ENCODE peak calls at places on chromosomes 7 and 10, in six cellular contexts. J is ovary, D is IMR-90, V is transverse colon, Z is gastrocnemius medialis, L is uterus. N is an unnamed sample. For H3K36me3, the result is how much of the 10 kb centered on the place peaks cover.

GRCh38 chr7:2208712-2209111 is 24.0 kb downstream of the MAD1L1 start:
- DNase-seq in J (peak), D (no peak), V (no peak), Z (no peak), L (no peak), N (peak)

GRCh38 chr10:69242844-69243212 is 22.7 kb downstream of the HKDC1 start:
- DNase-seq in J (no peak), D (no peak), V (no peak), Z (no peak), L (no peak), N (no peak)

GRCh38 chr10:128263891-128264688 is 137.9 kb upstream of the MKI67 start:
- DNase-seq in J (peak), D (peak), V (peak), Z (peak), L (peak), N (peak)

GRCh38 chr7:134435161-134435920 is 23.6 kb downstream of the AKR1B1 start:
- DNase-seq in J (no peak), D (peak), V (no peak), Z (no peak), L (no peak), N (no peak)

GRCh38 chr10:110147961-110148360 is 59.4 kb upstream of the MXI1 start:
- DNase-seq in J (no peak), D (peak), V (no peak), Z (no peak), L (no peak), N (no peak)

GRCh38 chr10:81873932-81874816 is 820 bp upstream of the NRG3 start:
- DNase-seq in J (no peak), D (no peak), V (no peak), Z (no peak), L (no peak), N (peak)

GRCh38 chr10:77784856-77785255 is 141.7 kb downstream of the DLG5 start:
- DNase-seq in J (no peak), D (peak), V (no peak), Z (no peak), L (no peak), N (no peak)

GRCh38 chr10:17232276-17232987 is 4.4 kb downstream of the VIM start:
- DNase-seq in J (no peak), D (peak), V (no peak), Z (no peak), L (no peak), N (no peak)

GRCh38 chr10:14478201-14478600 is 147.5 kb upstream of the FRMD4A start:
- DNase-seq in J (no peak), D (no peak), V (no peak), Z (no peak), L (no peak), N (no peak)

GRCh38 chr10:95508730-95509129 is 52.4 kb downstream of the SORBS1 start:
- DNase-seq in J (no peak), D (peak), V (no peak), Z (no peak), L (peak), N (peak)

GRCh38 chr10:129709101-129709500 is 242.1 kb downstream of the MGMT start:
- DNase-seq in J (no peak), D (no peak), V (no peak), Z (no peak), L (no peak), N (no peak)

GRCh38 chr7:159112136-159113011 is 32.3 kb downstream of the VIPR2 start:
- DNase-seq in J (peak), D (no peak), V (no peak), Z (no peak), L (no peak), N (no peak)

GRCh38 chr7:64183126-64183742 is 23.8 kb upstream of the ZNF735 start:
- DNase-seq in J (no peak), D (no peak), V (no peak), Z (no peak), L (no peak), N (no peak)

GRCh38 chr7:88322151-88322550 is 15.5 kb upstream of the STEAP4 start:
- DNase-seq in J (no peak), D (no peak), V (no peak), Z (no peak), L (no peak), N (no peak)

GRCh38 chr10:7475954-7476353 is 65.1 kb upstream of the SFMBT2 start:
- DNase-seq in J (peak), D (no peak), V (no peak), Z (no peak), L (no peak), N (no peak)

GRCh38 chr10:52215745-52216361 is 98.2 kb upstream of the DKK1 start:
- DNase-seq in J (no peak), D (peak), V (peak), Z (peak), L (no peak), N (peak)

GRCh38 chr7:42091461-42092229 is 145.4 kb downstream of the GLI3 start:
- DNase-seq in J (no peak), D (peak), V (no peak), Z (no peak), L (no peak), N (no peak)

GRCh38 chr7:142376356-142376997 is 118.6 kb upstream of the PRSS58 start:
- DNase-seq in J (no peak), D (no peak), V (no peak), Z (no peak), L (no peak), N (no peak)

GRCh38 chr10:49381111-49381900 is 14.6 kb downstream of the DRGX start:
- DNase-seq in J (no peak), D (no peak), V (no peak), Z (no peak), L (no peak), N (no peak)

GRCh38 chr10:35274511-35275060 is 61.7 kb upstream of the CCNY start:
- DNase-seq in J (no peak), D (no peak), V (no peak), Z (no peak), L (no peak), N (no peak)

GRCh38 chr7:137390076-137390475 is 46.5 kb upstream of the PTN start:
- DNase-seq in J (no peak), D (no peak), V (no peak), Z (no peak), L (no peak), N (no peak)

GRCh38 chr10:77789016-77789415 is 137.5 kb downstream of the DLG5 start:
- DNase-seq in J (no peak), D (no peak), V (no peak), Z (no peak), L (no peak), N (no peak)

GRCh38 chr10:43985941-43986340 is 337.3 kb upstream of the ZNF32 start:
- DNase-seq in J (no peak), D (no peak), V (no peak), Z (no peak), L (no peak), N (no peak)

GRCh38 chr10:131074682-131075081 is 236.8 kb downstream of the TCERG1L start:
- DNase-seq in J (no peak), D (no peak), V (no peak), Z (no peak), L (no peak), N (no peak)

GRCh38 chr7:53325061-53325460 is 289.6 kb downstream of the POM121L12 start:
- DNase-seq in J (no peak), D (no peak), V (no peak), Z (no peak), L (no peak), N (no peak)

GRCh38 chr7:22255834-22256233 is 101.1 kb downstream of the RAPGEF5 start:
- DNase-seq in J (no peak), D (no peak), V (no peak), Z (no peak), L (no peak), N (no peak)

GRCh38 chr7:121873795-121874194 is 834 bp downstream of the PTPRZ1 start:
- DNase-seq in J (no peak), D (no peak), V (no peak), Z (no peak), L (no peak), N (no peak)

GRCh38 chr7:24843821-24844449 is 86.7 kb upstream of the GSDME start:
- DNase-seq in J (no peak), D (no peak), V (no peak), Z (no peak), L (no peak), N (no peak)

GRCh38 chr7:107224374-107224773 is 55.6 kb downstream of the HBP1 start:
- DNase-seq in J (no peak), D (no peak), V (no peak), Z (no peak), L (no peak), N (no peak)

GRCh38 chr7:107219563-107220244 is 50.9 kb downstream of the HBP1 start:
- DNase-seq in J (no peak), D (no peak), V (no peak), Z (no peak), L (no peak), N (no peak)

GRCh38 chr7:107224858-107225257 is 56.1 kb downstream of the HBP1 start:
- DNase-seq in J (no peak), D (no peak), V (no peak), Z (no peak), L (no peak), N (no peak)

GRCh38 chr7:107220356-107220755 is 51.6 kb downstream of the HBP1 start:
- DNase-seq in J (no peak), D (no peak), V (no peak), Z (no peak), L (no peak), N (peak)
- H3K36me3 ChIP-seq in J (under half), D (under half), V (under half), Z (under half), L (under half), N (under half)

GRCh38 chr7:101133621-101134398 is 6.9 kb downstream of the SERPINE1 start:
- DNase-seq in J (no peak), D (peak), V (no peak), Z (no peak), L (no peak), N (no peak)
- TF ChIP-seq POLR2A in J (no peak), D (peak), V (no peak), Z (no peak), L (no peak), N (no peak)

GRCh38 chr10:57849726-57850357 is 417.9 kb downstream of the IPMK start:
- DNase-seq in J (no peak), D (peak), V (no peak), Z (no peak), L (no peak), N (no peak)
- TF ChIP-seq CTCF in J (no peak), D (peak), V (peak), Z (no peak), L (peak), N (peak)

GRCh38 chr7:99407849-99408346 is 499 bp downstream of the PDAP1 start:
- DNase-seq in J (peak), D (peak), V (peak), Z (peak), L (peak), N (peak)

GRCh38 chr7:99409814-99410213 is 1.0 kb downstream of the BUD31 start:
- DNase-seq in J (no peak), D (no peak), V (no peak), Z (no peak), L (no peak), N (no peak)

GRCh38 chr7:99409192-99409572 is 413 bp downstream of the BUD31 start:
- DNase-seq in J (no peak), D (no peak), V (no peak), Z (no peak), L (no peak), N (no peak)

GRCh38 chr7:99408347-99409191 is at the start of the genes BUD31 and PDAP1:
- DNase-seq in J (peak), D (peak), V (peak), Z (peak), L (peak), N (peak)

GRCh38 chr7:99410635-99411034 is 1.9 kb downstream of the BUD31 start:
- DNase-seq in J (no peak), D (no peak), V (no peak), Z (no peak), L (no peak), N (no peak)
- H3K36me3 ChIP-seq in J (under half), D (under half), V (under half), Z (half or more), L (under half), N (under half)

GRCh38 chr10:71638087-71638576 is 81.4 kb downstream of the C10orf105 start:
- DNase-seq in J (no peak), D (no peak), V (peak), Z (no peak), L (no peak), N (peak)
- TF ChIP-seq POLR2A in J (no peak), D (no peak), V (peak), Z (no peak), L (no peak), N (no peak)

DNA sequence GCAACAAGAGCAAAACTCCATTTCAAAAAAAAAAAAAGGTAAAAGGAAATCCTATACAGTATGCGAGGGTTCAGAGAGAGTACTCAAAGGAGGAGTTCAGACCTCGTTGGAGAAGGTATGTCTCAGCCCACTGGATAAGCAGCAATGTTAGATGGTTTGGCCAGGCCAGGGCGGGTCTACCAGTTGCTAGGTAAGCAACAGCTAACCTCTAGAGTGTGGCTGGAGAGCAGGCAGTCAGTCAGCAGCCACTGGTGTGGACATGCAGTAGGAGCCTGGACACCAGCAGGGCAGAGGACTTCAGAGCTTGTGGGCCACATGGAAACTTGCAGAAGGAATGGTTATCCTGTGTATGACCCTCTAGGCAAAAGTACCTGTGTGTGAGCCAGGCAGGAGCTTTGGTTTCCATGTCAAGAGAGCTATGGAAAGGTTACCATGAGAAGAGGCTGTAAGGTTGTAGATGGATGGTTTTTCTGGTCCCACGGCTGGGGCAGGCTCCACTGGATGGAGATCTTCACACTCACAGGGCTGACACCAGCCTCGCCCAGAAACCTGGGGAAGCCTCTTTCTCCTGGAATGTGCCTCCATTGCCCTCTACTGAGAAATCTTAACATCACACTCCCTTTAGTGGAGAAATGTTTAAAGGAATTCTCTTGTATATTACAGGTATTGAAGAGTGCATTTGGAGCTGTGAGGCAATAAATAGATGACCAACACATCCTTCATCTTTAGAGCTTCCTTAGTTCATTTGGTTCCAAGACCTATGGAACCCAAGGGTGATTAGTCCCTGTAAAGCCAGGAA is 63.6 kb downstream of the CCDC186 start:
- DNase-seq in J (no peak), D (no peak), V (no peak), Z (no peak), L (no peak), N (no peak)
- TF ChIP-seq CTCF in J (no peak), D (peak), V (peak), Z (no peak), L (no peak), N (no peak)

DNA sequence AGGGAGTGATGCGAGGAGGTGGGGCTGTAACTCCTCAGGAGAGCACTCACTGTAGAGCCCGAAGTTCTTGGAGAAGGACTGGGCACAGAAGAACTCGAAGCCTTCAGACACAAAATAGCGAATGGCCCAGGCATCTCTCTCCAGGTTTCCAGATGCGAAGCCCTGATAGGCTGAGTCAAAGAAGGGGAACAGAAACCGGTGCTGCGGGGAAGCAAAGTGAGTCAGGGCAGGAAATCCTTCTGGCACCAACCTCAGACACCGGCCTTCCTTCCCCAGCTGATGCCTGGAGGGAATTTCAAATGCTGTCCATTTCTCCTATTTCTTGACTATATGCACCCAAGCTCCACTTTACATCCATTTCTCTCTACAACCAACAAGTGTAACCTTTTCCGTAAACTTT is 26.8 kb downstream of the GOT1 start:
- DNase-seq in J (no peak), D (peak), V (no peak), Z (no peak), L (no peak), N (no peak)
- H3K36me3 ChIP-seq in J (under half), D (under half), V (under half), Z (half or more), L (under half), N (half or more)

DNA sequence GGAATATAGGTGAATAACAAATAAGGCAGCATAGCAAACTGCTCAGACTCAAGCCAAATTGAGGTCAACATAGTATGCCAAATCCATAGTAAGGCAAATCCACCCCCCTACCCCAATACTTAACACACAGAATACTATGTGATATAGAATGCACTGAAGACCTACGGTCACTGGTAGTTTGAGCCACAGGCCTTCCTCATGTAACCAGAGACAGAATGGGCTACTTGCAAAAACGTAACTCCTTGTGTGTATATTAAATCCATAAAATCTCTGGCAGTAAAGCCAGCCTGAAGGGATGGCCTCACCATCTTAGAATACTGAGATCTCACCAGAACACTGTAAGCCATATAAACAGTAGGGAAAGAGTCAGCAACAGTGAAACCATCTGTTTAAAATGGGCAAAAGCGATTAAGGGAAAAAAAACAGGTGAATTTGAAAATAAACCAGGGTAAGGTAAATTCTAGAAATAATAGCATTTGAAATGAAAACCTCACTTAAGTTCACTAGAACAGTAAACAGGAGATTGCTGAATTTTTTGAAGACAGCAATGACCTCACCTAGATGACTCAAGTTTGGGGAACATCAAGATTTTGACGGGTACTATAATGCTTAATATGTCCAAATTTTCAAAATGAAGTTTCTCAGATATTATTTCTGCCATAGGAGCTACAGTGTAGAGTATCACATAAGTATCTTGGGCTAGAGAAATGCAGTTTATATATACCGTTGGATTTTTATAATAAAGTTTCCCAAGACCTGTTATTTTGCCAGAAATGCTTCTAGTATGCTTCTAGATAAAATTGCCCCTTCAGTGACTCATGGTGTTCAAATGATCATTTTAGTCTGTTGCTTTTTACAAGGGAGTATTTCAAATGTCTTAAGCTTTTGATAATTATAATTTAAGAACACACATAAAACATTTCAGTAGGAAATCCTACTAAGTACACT is 13.9 kb downstream of the HNRNPA2B1 start:
- DNase-seq in J (no peak), D (no peak), V (no peak), Z (no peak), L (no peak), N (no peak)
- TF ChIP-seq POLR2A in J (no peak), D (no peak), V (no peak), Z (no peak), L (no peak), N (no peak)